ENCODE peak calls at places on chromosome X, in nine cellular contexts. X is NAMALWA; K is endothelial cell of umbilical vein; A is type B pancreatic cell; S is posterior cingulate gyrus; U is activated naive CD8-positive, alpha-beta T cell treated with anti-CD3 and anti-CD28 coated beads, Interleukin-2, amount 50 U/mL, for 24 hours; E is HTR-8/SVneo; G is activated CD4-positive, alpha-beta T cell treated with anti-CD3 and anti-CD28 coated beads, Interleukin-2, amount 50 U/mL, for 1 hour; M is foreskin keratinocyte. H is an unnamed sample.

GRCh38 chrX:21374163-21374993 is at the start of gene CNKSR2:
- DNase-seq in S (peak; percentile 89), A (peak; percentile 88), M (no peak), G (peak; percentile 59), E (peak; percentile 25), U (peak; percentile 72), X (no peak), K (peak; percentile 5), H (no peak)

GRCh38 chrX:151726751-151727150 is 7.8 kb upstream of the CNGA2 start:
- DNase-seq in U (no peak), K (no peak), S (no peak), M (no peak), A (no peak), X (no peak), E (no peak), G (no peak), H (no peak)

GRCh38 chrX:118205421-118205820 is 88.8 kb upstream of the KLHL13 start:
- DNase-seq in K (no peak), S (no peak), G (no peak), E (no peak), A (no peak), X (no peak), M (no peak), U (no peak), H (no peak)

GRCh38 chrX:29687687-29688086 is 527.7 kb upstream of the MAGEB2 start:
- DNase-seq in E (peak; percentile 48), K (peak; percentile 58), S (no peak), A (no peak), X (no peak), U (no peak), G (no peak), M (no peak), H (no peak)

GRCh38 chrX:49192722-49193328 is 6.7 kb upstream of the PRICKLE3 start:
- DNase-seq in M (no peak), E (no peak), S (peak; percentile 70), U (peak; percentile 51), G (no peak), K (peak; percentile 36), A (no peak), X (peak; percentile 53), H (no peak)

GRCh38 chrX:40570346-40571093 is 10.2 kb upstream of the ATP6AP2 start:
- DNase-seq in X (no peak), E (no peak), S (no peak), G (no peak), K (no peak), U (peak; percentile 12), A (no peak), M (no peak), H (no peak)

GRCh38 chrX:56233682-56234081 is 1.5 kb downstream of the KLF8 start:
- DNase-seq in E (no peak), A (no peak), G (no peak), M (peak; percentile 54), X (no peak), K (no peak), S (peak; percentile 68), U (peak; percentile 1), H (peak; percentile 37)

GRCh38 chrX:122850326-122850725 is 333.8 kb upstream of the GRIA3 start:
- DNase-seq in K (no peak), M (no peak), X (no peak), A (no peak), U (no peak), S (no peak), E (no peak), G (no peak), H (no peak)

GRCh38 chrX:73831500-73831899 is 268.5 kb downstream of the CHIC1 start:
- DNase-seq in E (no peak), G (no peak), S (no peak), X (no peak), U (no peak), A (no peak), M (no peak), K (no peak), H (no peak)

GRCh38 chrX:41490446-41490845 is 43.3 kb downstream of the NYX start:
- DNase-seq in U (no peak), G (no peak), E (no peak), A (no peak), K (no peak), X (peak; percentile 32), M (no peak), S (no peak), H (no peak)

GRCh38 chrX:41722816-41723215 is 1.2 kb upstream of the GPR82 start:
- DNase-seq in X (no peak), U (no peak), K (no peak), A (no peak), S (no peak), M (no peak), E (no peak), G (no peak), H (no peak)

GRCh38 chrX:77448170-77448569 is 981 bp downstream of the FGF16 start:
- DNase-seq in U (no peak), S (no peak), K (no peak), X (no peak), G (no peak), M (no peak), A (no peak), E (no peak), H (no peak)

GRCh38 chrX:9885150-9885549 is 82.0 kb upstream of the CLDN34 start:
- DNase-seq in S (peak; percentile 88), E (peak; percentile 38), M (no peak), K (peak; percentile 85), A (no peak), U (peak; percentile 56), G (peak; percentile 34), X (peak; percentile 61), H (no peak)